ENCODE peak calls at places on chromosomes 7 and 10, in eight cellular contexts. M is cardiac muscle cell, U is left ventricle myocardium inferior, Z is heart left ventricle, C is small intestine, N is spleen, X is lower lobe of right lung, S is fibroblast of lung. B is an unnamed sample. For H3K9me3, H3K4me1 and H3K27me3, the result is how much of the 10 kb centered on the place peaks cover.

GRCh38 chr7:25786958-25787730 is 364.9 kb upstream of the NFE2L3 start:
- DNase-seq in C (no peak), M (peak), N (no peak), X (no peak), U (no peak), S (no peak), Z (no peak), B (no peak)

GRCh38 chr7:68420342-68420750 is 1177.9 kb upstream of the AUTS2 start:
- DNase-seq in U (peak), M (no peak), S (no peak), X (no peak), C (no peak), Z (peak), N (no peak), B (no peak)

GRCh38 chr7:52325237-52325636 is 710.2 kb upstream of the POM121L12 start:
- DNase-seq in N (no peak), M (no peak), S (no peak), U (no peak), Z (no peak), C (no peak), X (no peak), B (no peak)

GRCh38 chr10:1413823-1414222 is 323.5 kb downstream of the ADARB2 start:
- DNase-seq in U (no peak), Z (no peak), X (no peak), S (no peak), N (no peak), M (no peak), C (no peak), B (no peak)

GRCh38 chr7:84949067-84949466 is 237.8 kb downstream of the SEMA3D start:
- DNase-seq in X (no peak), S (peak), N (no peak), U (no peak), C (no peak), M (peak), Z (no peak), B (no peak)

GRCh38 chr7:147509052-147509480 is 1081.5 kb upstream of the C7orf33 start:
- DNase-seq in N (no peak), X (no peak), S (peak), C (no peak), U (no peak), Z (no peak), M (peak), B (no peak)

GRCh38 chr10:69069090-69070042 is 18.5 kb upstream of the SRGN start:
- DNase-seq in U (no peak), M (peak), S (peak), N (no peak), X (no peak), Z (no peak), C (no peak), B (no peak)

GRCh38 chr7:124723012-124723411 is 42.6 kb downstream of the GPR37 start:
- DNase-seq in Z (no peak), U (no peak), S (peak), M (no peak), C (no peak), N (no peak), X (no peak), B (no peak)

GRCh38 chr7:148238926-148239325 is 351.6 kb upstream of the C7orf33 start:
- DNase-seq in C (no peak), U (no peak), Z (no peak), N (no peak), M (peak), X (no peak), S (no peak), B (no peak)

GRCh38 chr10:28480566-28480965 is 52.4 kb upstream of the WAC start:
- DNase-seq in U (no peak), S (no peak), X (no peak), Z (no peak), C (no peak), N (no peak), M (no peak), B (no peak)

GRCh38 chr10:1596482-1596881 is 140.8 kb downstream of the ADARB2 start:
- DNase-seq in U (no peak), X (no peak), C (no peak), S (no peak), M (no peak), Z (no peak), N (no peak), B (no peak)

GRCh38 chr7:115662120-115662519 is 368.4 kb downstream of the TFEC start:
- DNase-seq in M (no peak), X (no peak), Z (no peak), U (no peak), C (no peak), S (peak), N (no peak), B (no peak)

GRCh38 chr7:157523371-157523765 is 186.6 kb downstream of the DNAJB6 start:
- DNase-seq in S (no peak), Z (no peak), C (no peak), X (no peak), N (peak), M (no peak), U (no peak), B (no peak)

GRCh38 chr7:129191272-129191671 is 2.8 kb downstream of the SMO start:
- DNase-seq in M (no peak), S (no peak), U (no peak), Z (no peak), C (no peak), X (no peak), N (no peak), B (no peak)

GRCh38 chr7:34759477-34760125 is 101.6 kb downstream of the NPSR1 start:
- DNase-seq in U (no peak), M (peak), C (peak), N (no peak), S (peak), Z (no peak), X (no peak), B (no peak)

DNA sequence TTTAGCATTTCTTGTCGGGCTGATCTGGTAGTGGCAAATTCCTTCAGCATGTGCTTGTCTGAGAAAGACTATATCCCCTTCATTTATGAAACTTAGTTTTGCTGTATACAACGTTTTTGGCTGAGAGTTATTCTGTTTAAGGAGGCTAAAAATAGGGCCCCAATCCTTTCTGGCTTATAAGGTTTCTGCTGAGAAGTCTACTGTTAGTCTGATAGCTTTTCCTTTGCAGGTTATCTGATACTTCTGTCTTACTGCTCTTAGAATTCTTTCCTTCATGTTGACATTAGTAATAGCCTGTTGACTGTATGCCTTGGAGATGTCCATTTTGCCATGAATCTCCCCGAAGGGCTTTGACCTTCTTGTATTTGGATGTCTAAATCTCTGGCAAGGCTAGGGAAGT is 9.9 kb downstream of the CASP7 start:
- DNase-seq in X (no peak), Z (no peak), M (no peak), S (no peak), N (no peak), U (no peak), C (no peak), B (no peak)
- H3K9me3 ChIP-seq in X (under half), Z (half or more), M (under half), S (under half), N (half or more), U (half or more), C (under half), B (under half)

GRCh38 chr10:22649977-22650376 is 64.4 kb downstream of the PIP4K2A start:
- DNase-seq in X (no peak), M (no peak), C (no peak), Z (no peak), N (no peak), U (no peak), S (no peak), B (no peak)

GRCh38 chr10:22646291-22646926 is 68.0 kb downstream of the PIP4K2A start:
- DNase-seq in X (no peak), N (no peak), S (peak), M (no peak), U (no peak), Z (no peak), C (peak), B (no peak)

GRCh38 chr10:22647244-22647643 is 67.1 kb downstream of the PIP4K2A start:
- DNase-seq in Z (no peak), S (no peak), U (no peak), M (no peak), C (no peak), X (no peak), N (no peak), B (no peak)

GRCh38 chr10:22649390-22649841 is 65.0 kb downstream of the PIP4K2A start:
- DNase-seq in Z (no peak), S (no peak), C (peak), X (no peak), M (no peak), N (no peak), U (no peak), B (no peak)

DNA sequence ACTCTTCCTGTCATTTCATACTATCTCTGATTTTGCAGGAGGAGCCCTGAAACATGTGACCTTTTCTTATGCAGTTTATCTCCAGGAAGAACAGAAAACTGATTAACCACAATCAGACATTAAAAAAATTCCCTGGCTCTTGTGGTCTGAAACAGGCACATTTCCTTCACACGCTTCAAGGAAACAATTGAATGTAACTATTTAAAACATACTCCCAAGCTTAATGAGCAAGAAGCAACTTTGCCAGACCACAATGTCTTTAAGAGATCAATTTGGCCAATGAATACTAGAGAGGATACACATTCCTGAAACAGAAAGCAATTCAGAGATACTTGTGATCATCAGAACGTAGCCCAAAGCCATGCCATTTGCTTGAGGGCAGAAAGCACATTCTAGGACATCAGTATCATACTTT is 65.8 kb downstream of the PIP4K2A start:
- DNase-seq in S (peak), X (no peak), M (peak), U (no peak), N (no peak), Z (no peak), C (no peak), B (no peak)
- H3K4me1 ChIP-seq in S (under half), X (half or more), M (under half), U (half or more), N (half or more), Z (under half), C (under half), B (under half)

GRCh38 chr7:101170617-101171441 is 5.5 kb upstream of the VGF start:
- DNase-seq in N (no peak), C (no peak), X (no peak), U (no peak), S (no peak), M (no peak), Z (no peak), B (no peak)
- H3K27me3 ChIP-seq in N (half or more), C (half or more), X (half or more), U (half or more), S (half or more), M (half or more), Z (half or more), B (half or more)

GRCh38 chr7:79420464-79420863 is 33.0 kb downstream of the MAGI2 start:
- DNase-seq in C (no peak), N (no peak), S (peak), M (peak), X (no peak), U (no peak), Z (no peak), B (no peak)

GRCh38 chr7:79425665-79426064 is 27.8 kb downstream of the MAGI2 start:
- DNase-seq in S (no peak), U (no peak), Z (no peak), M (no peak), X (no peak), N (no peak), C (no peak), B (no peak)

DNA sequence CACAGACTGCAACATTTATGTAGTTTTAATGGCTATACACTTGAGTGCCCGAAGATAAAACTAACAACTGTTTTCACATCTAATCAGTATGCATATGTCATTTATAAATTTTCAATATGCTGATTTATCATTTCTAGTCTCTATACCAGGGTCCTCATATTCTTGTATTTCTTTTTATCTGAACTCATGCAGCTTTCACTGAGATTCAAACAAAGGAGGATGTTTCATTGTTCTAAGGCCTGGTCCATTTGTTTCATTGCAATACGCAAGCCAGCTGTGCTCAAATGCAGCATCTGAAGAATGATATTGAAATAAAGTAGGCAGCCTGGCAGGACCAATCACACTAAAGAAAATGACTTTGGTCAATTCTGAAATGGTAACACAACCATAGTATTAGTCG is 31.7 kb downstream of the MAGI2 start:
- DNase-seq in M (no peak), N (no peak), X (no peak), U (no peak), C (no peak), Z (no peak), S (no peak), B (no peak)
- H3K9me3 ChIP-seq in M (under half), N (under half), X (under half), U (under half), C (under half), Z (under half), S (under half), B (under half)

DNA sequence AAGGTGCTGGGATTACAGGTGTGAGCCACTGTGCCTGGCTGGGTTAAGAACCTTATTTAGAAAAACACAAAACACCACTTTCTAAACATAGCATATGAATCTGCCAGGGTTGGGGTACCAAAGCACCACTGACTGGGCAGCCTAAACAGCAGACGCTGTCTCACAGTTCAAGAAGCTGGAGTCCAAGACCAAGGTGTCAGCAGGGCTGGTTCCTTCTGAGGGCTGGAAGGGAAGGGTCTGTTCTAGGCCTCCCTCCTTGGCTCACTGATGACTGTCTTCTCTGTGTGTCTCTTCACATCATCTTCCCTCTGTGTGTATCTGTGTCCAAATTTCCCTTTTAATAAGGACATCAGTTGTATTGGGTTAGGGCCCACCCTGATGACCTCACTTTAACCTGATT is 49.6 kb downstream of the HIPK2 start:
- DNase-seq in M (no peak), C (no peak), U (no peak), X (no peak), N (no peak), S (no peak), Z (no peak), B (no peak)
- H3K4me1 ChIP-seq in M (under half), C (under half), U (half or more), X (half or more), N (half or more), S (under half), Z (half or more), B (under half)

GRCh38 chr7:41705109-41705871 is 2.4 kb upstream of the INHBA start:
- DNase-seq in C (peak), U (peak), M (peak), Z (peak), X (peak), N (peak), S (peak), B (peak)

GRCh38 chr7:41701542-41701941 is 1.3 kb downstream of the INHBA start:
- DNase-seq in Z (no peak), N (no peak), S (no peak), C (no peak), X (no peak), U (no peak), M (no peak), B (no peak)

GRCh38 chr7:41700044-41700471 is 2.8 kb downstream of the INHBA start:
- DNase-seq in S (no peak), X (no peak), C (no peak), M (peak), N (no peak), Z (no peak), U (no peak), B (no peak)

GRCh38 chr7:41701068-41701467 is 1.8 kb downstream of the INHBA start:
- DNase-seq in U (no peak), M (no peak), N (no peak), C (no peak), X (no peak), Z (no peak), S (no peak), B (no peak)

DNA sequence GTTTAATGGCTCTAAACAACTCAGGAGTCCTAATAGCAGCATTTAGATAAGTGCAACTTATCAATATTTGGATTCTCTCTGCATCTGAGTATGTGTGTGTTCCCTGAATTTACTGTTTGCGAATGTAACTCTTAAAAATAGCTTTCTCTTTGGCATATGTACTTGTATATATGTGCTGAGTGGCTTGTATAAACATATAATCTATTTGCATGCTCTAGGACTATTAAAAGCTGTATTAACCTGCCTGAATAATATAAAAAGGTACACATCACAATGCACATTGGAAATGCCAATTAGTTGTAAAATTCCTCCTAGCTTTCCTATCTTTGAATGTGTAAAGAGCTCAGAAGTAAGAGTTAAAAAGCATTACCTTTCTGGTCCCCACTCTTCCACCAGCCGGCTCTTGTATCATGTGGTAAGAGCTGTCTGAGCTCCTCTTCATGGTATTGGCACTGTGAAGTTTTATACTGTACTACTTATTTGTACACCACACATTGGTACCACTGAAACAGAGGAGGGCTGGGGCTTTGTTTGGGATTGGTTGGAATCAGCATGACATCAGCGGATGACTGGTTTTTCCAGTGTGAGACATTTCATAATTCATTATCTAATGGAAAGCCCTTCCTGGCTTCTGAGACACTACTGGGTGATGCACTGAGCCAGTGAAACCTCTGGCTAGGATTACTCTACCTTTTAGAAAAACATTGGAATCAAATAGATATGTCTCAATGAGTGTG is at the start of gene INHBA:
- DNase-seq in N (no peak), C (no peak), X (no peak), U (no peak), S (peak), M (peak), Z (peak), B (no peak)
- H3K27me3 ChIP-seq in N (under half), C (under half), X (under half), U (half or more), S (under half), M (under half), Z (under half), B (under half)

DNA sequence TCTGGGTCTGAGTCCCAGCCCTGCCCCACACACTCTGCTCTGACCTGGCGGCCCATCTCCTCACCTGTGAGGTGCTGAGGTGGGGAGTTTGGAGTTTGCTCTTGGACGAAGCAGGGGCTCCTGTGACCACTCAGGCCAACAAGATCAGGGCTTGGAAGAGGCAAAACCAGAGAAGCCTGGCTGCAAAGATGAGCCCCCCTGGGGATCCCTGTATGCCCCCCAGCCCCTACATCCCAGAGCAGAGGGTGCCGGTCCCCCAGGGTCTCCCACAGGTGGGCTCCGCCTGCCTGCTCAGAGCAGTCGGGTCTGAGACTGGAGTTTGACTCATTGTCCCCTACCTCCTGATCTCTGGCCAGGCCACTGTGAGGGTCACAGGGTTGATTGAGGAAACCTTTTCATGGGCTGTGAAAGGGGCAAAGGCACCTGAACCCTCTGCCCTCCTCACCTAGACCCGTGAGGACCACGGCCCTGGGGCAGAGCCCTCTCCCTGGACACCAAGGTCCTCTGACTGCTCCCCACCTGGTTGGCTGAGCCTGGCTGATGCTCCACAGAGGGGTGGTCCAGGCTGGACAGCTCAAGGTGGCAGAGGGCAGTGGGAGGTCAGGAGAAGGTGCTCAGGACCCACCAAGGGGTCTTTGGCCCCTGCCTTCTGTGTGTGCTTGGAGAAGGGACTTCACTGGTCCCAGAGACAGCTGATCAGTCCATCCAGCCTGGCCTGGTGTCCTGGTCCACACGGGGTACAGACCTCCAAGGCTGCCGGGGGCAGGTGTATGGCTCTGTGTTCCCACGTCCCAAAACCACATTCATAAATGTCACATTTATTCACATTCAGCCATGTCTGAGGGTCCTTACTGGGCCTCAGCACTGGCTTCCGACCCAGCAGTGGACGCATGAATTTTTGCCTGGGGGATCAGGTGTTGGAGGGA is 9.1 kb upstream of the SCART1 start:
- DNase-seq in M (no peak), N (no peak), X (no peak), S (no peak), U (no peak), Z (no peak), C (no peak), B (no peak)
- H3K9me3 ChIP-seq in M (under half), N (under half), X (under half), S (under half), U (under half), Z (under half), C (under half), B (under half)

GRCh38 chr7:48097511-48098231 is 8.6 kb downstream of the UPP1 start:
- DNase-seq in C (no peak), M (no peak), S (no peak), Z (no peak), U (no peak), N (peak), X (no peak), B (no peak)
- H3K4me1 ChIP-seq in C (under half), M (under half), S (under half), Z (under half), U (under half), N (under half), X (half or more), B (under half)